ENCODE peak calls at places on chromosomes 3 and 15, in four cellular contexts. E is activated T-cell treated with anti-CD3 and anti-CD28 coated beads for 1 hour; B is stimulated activated CD4-positive, alpha-beta T cell treated with anti-CD3 and anti-CD28 coated beads, TNF-alpha, amount 100 ng/mL, for 4 hours; G is ureter. M is an unnamed sample.

GRCh38 chr15:68300115-68300940 is 22.8 kb downstream of the FEM1B start:
- DNase-seq in B (no peak), G (no peak), E (no peak), M (no peak)

GRCh38 chr3:121852256-121852655 is 17.2 kb downstream of the EAF2 start:
- DNase-seq in G (no peak), B (no peak), E (no peak), M (no peak)

GRCh38 chr3:24365168-24365567 is 129.5 kb downstream of the THRB start:
- DNase-seq in B (no peak), E (no peak), G (peak), M (no peak)

GRCh38 chr3:23648326-23648964 is 157.3 kb upstream of the UBE2E1 start:
- DNase-seq in E (no peak), G (no peak), B (no peak), M (no peak)

GRCh38 chr3:144868506-144868905 is 896.9 kb downstream of the DIPK2A start:
- DNase-seq in G (no peak), B (no peak), E (no peak), M (no peak)

GRCh38 chr15:54559405-54560064 is 581.3 kb downstream of the UNC13C start:
- DNase-seq in G (no peak), E (no peak), B (no peak), M (no peak)

GRCh38 chr3:159852821-159853505 is 135.7 kb upstream of the IL12A start:
- DNase-seq in B (no peak), G (peak), E (no peak), M (no peak)

GRCh38 chr3:14471690-14472089 is 68.5 kb downstream of the GRIP2 start:
- DNase-seq in E (no peak), G (no peak), B (no peak), M (no peak)

GRCh38 chr3:24595801-24596200 is 101.2 kb upstream of the THRB start:
- DNase-seq in G (no peak), E (no peak), B (no peak), M (no peak)

GRCh38 chr3:127139601-127140500 is 53.1 kb upstream of the PRR23E start:
- DNase-seq in G (no peak), E (no peak), B (no peak), M (no peak)

GRCh38 chr3:158780795-158781590 is 20.9 kb upstream of the MFSD1 start:
- DNase-seq in E (no peak), G (no peak), B (no peak), M (no peak)

GRCh38 chr3:124200336-124200901 is 208.5 kb upstream of the ROPN1 start:
- DNase-seq in E (no peak), G (no peak), B (no peak), M (no peak)

GRCh38 chr3:8793242-8793641 is 23.8 kb upstream of the OXTR start:
- DNase-seq in E (no peak), B (no peak), G (no peak), M (no peak)

GRCh38 chr3:117844676-117845075 is 1135.1 kb downstream of the TUSC7 start:
- DNase-seq in B (no peak), E (no peak), G (no peak), M (no peak)

GRCh38 chr3:135869439-135870105 is 96.0 kb upstream of the PPP2R3A start:
- DNase-seq in E (no peak), G (no peak), B (no peak), M (no peak)

GRCh38 chr15:55774113-55774970 is 31.4 kb upstream of the PRTG start:
- DNase-seq in B (peak), E (peak), G (peak), M (peak)

GRCh38 chr3:11819146-11819545 is 27.5 kb downstream of the TAMM41 start:
- DNase-seq in B (no peak), G (no peak), E (no peak), M (no peak)

GRCh38 chr3:84965141-84965540 is 6.4 kb downstream of the CADM2 start:
- DNase-seq in G (no peak), B (no peak), E (no peak), M (no peak)